ENCODE peak calls at places on chromosomes 12 and 14, in nine cellular contexts. W is astrocyte of the hippocampus; J is CMK; K is stimulated activated CD8-positive, alpha-beta memory T cell treated with anti-CD3 and anti-CD28 coated beads, Interleukin-4, amount 100 ng/mL, for 24 hours; I is lower lobe of right lung; P is anterior cingulate cortex; N is endothelial cell of umbilical vein; U is EH; V is stomach. L is an unnamed sample.

GRCh38 chr12:12839886-12840285 is 26.7 kb downstream of the DDX47 start:
- DNase-seq in N (peak), P (no peak), V (peak), W (peak), K (no peak), U (peak), I (no peak), J (no peak), L (no peak)

GRCh38 chr12:51904951-51905471 is 2.3 kb upstream of the ACVRL1 start:
- DNase-seq in U (peak), J (no peak), P (no peak), W (no peak), I (no peak), V (no peak), K (no peak), N (no peak), L (no peak)

GRCh38 chr14:91202234-91202974 is 42.1 kb downstream of the GPR68 start:
- DNase-seq in V (peak), N (peak), I (peak), U (peak), J (peak), K (no peak), W (peak), P (no peak), L (no peak)

GRCh38 chr12:56541610-56542009 is 20.0 kb downstream of the RBMS2 start:
- DNase-seq in V (no peak), U (no peak), J (no peak), K (no peak), I (no peak), N (no peak), P (no peak), W (no peak), L (no peak)

GRCh38 chr14:104392001-104392395 is 187.6 kb upstream of the C14orf180 start:
- DNase-seq in U (no peak), W (no peak), K (no peak), N (no peak), V (no peak), I (no peak), P (no peak), J (no peak), L (no peak)

GRCh38 chr12:18470251-18470650 is 208.9 kb downstream of the PIK3C2G start:
- DNase-seq in W (peak), K (no peak), V (no peak), P (no peak), I (no peak), U (no peak), N (no peak), J (no peak), L (no peak)

GRCh38 chr12:47808574-47809380 is 10.9 kb downstream of the HDAC7 start:
- DNase-seq in J (no peak), V (no peak), W (no peak), U (peak), I (no peak), K (no peak), P (no peak), N (peak), L (no peak)

GRCh38 chr12:14952295-14952995 is 9.0 kb downstream of the ARHGDIB start:
- DNase-seq in W (peak), K (no peak), J (no peak), N (peak), V (no peak), P (no peak), I (no peak), U (peak), L (no peak)

GRCh38 chr12:101001669-101002068 is 207.1 kb downstream of the ANO4 start:
- DNase-seq in N (no peak), K (no peak), V (no peak), U (no peak), I (no peak), J (no peak), P (no peak), W (no peak), L (no peak)

GRCh38 chr12:122593910-122594309 is 66.9 kb downstream of the KNTC1 start:
- DNase-seq in K (no peak), N (no peak), U (no peak), P (no peak), J (no peak), V (no peak), I (no peak), W (no peak), L (no peak)

GRCh38 chr14:100806386-100806785 is 19.5 kb upstream of the MEG3 start:
- DNase-seq in P (no peak), K (no peak), J (no peak), W (no peak), U (no peak), V (no peak), N (no peak), I (no peak), L (no peak)

GRCh38 chr12:104643921-104644669 is 187.3 kb downstream of the CHST11 start:
- DNase-seq in V (peak), P (no peak), U (no peak), N (peak), K (no peak), I (peak), W (no peak), J (no peak), L (no peak)

GRCh38 chr12:121992059-121992879 is 29.4 kb upstream of the BCL7A start:
- DNase-seq in P (no peak), J (no peak), N (peak), W (peak), U (peak), V (no peak), K (peak), I (peak), L (no peak)

L was measured in cerebellar nuclear complex.